ENCODE peak calls at places on chromosomes 12 and 14, in ten cellular contexts. One of them, this sample, is unnamed.

GRCh38 chr12:81759215-81759991 is at the start of gene PPFIA2:
- DNase-seq in amniotic stem cell: no peak
- DNase-seq in GM10248: peak
- DNase-seq in iris pigment epithelial cell: peak
- DNase-seq in esophagus squamous epithelium: no peak
- DNase-seq in activated effector memory CD4-positive, alpha-beta T cell treated with anti-CD3 and anti-CD28 coated beads, Interleukin-2, amount 50 U/mL, for 16 hours: no peak
- DNase-seq in colonic mucosa: peak
- DNase-seq in activated T-cell treated with anti-CD3 and anti-CD28 coated beads for 4 hours: no peak
- DNase-seq in posterior cingulate gyrus: peak
- DNase-seq in astrocyte of the hippocampus: peak
- DNase-seq in this sample: peak

GRCh38 chr14:57865450-57866198 is at the start of gene SLC35F4:
- DNase-seq in amniotic stem cell: no peak
- DNase-seq in activated T-cell treated with anti-CD3 and anti-CD28 coated beads for 4 hours: no peak
- DNase-seq in esophagus squamous epithelium: no peak
- DNase-seq in activated effector memory CD4-positive, alpha-beta T cell treated with anti-CD3 and anti-CD28 coated beads, Interleukin-2, amount 50 U/mL, for 16 hours: no peak
- DNase-seq in iris pigment epithelial cell: peak
- DNase-seq in astrocyte of the hippocampus: peak
- DNase-seq in GM10248: peak
- DNase-seq in colonic mucosa: no peak
- DNase-seq in posterior cingulate gyrus: no peak
- DNase-seq in this sample: no peak

GRCh38 chr12:57236925-57237652 is 7.6 kb downstream of the SHMT2 start:
- DNase-seq in colonic mucosa: no peak
- DNase-seq in esophagus squamous epithelium: no peak
- DNase-seq in activated T-cell treated with anti-CD3 and anti-CD28 coated beads for 4 hours: no peak
- DNase-seq in iris pigment epithelial cell: no peak
- DNase-seq in amniotic stem cell: no peak
- DNase-seq in activated effector memory CD4-positive, alpha-beta T cell treated with anti-CD3 and anti-CD28 coated beads, Interleukin-2, amount 50 U/mL, for 16 hours: no peak
- DNase-seq in astrocyte of the hippocampus: no peak
- DNase-seq in GM10248: no peak
- DNase-seq in posterior cingulate gyrus: no peak
- DNase-seq in this sample: peak

GRCh38 chr12:52603314-52603713 is 2.1 kb upstream of the KRT72 start:
- DNase-seq in astrocyte of the hippocampus: no peak
- DNase-seq in amniotic stem cell: no peak
- DNase-seq in esophagus squamous epithelium: no peak
- DNase-seq in iris pigment epithelial cell: no peak
- DNase-seq in posterior cingulate gyrus: no peak
- DNase-seq in activated effector memory CD4-positive, alpha-beta T cell treated with anti-CD3 and anti-CD28 coated beads, Interleukin-2, amount 50 U/mL, for 16 hours: no peak
- DNase-seq in colonic mucosa: no peak
- DNase-seq in activated T-cell treated with anti-CD3 and anti-CD28 coated beads for 4 hours: peak
- DNase-seq in GM10248: no peak
- DNase-seq in this sample: no peak

GRCh38 chr12:130576286-130576933 is 139.7 kb downstream of the RIMBP2 start:
- DNase-seq in posterior cingulate gyrus: no peak
- DNase-seq in astrocyte of the hippocampus: no peak
- DNase-seq in colonic mucosa: no peak
- DNase-seq in iris pigment epithelial cell: no peak
- DNase-seq in activated T-cell treated with anti-CD3 and anti-CD28 coated beads for 4 hours: no peak
- DNase-seq in activated effector memory CD4-positive, alpha-beta T cell treated with anti-CD3 and anti-CD28 coated beads, Interleukin-2, amount 50 U/mL, for 16 hours: no peak
- DNase-seq in amniotic stem cell: no peak
- DNase-seq in GM10248: no peak
- DNase-seq in esophagus squamous epithelium: no peak
- DNase-seq in this sample: no peak

GRCh38 chr12:66896797-66897196 is 217.9 kb upstream of the GRIP1 start:
- DNase-seq in GM10248: no peak
- DNase-seq in colonic mucosa: no peak
- DNase-seq in activated effector memory CD4-positive, alpha-beta T cell treated with anti-CD3 and anti-CD28 coated beads, Interleukin-2, amount 50 U/mL, for 16 hours: no peak
- DNase-seq in amniotic stem cell: no peak
- DNase-seq in astrocyte of the hippocampus: no peak
- DNase-seq in iris pigment epithelial cell: no peak
- DNase-seq in esophagus squamous epithelium: no peak
- DNase-seq in activated T-cell treated with anti-CD3 and anti-CD28 coated beads for 4 hours: no peak
- DNase-seq in posterior cingulate gyrus: no peak
- DNase-seq in this sample: no peak

GRCh38 chr14:103427485-103428443 is 42.5 kb downstream of the MARK3 start:
- DNase-seq in activated T-cell treated with anti-CD3 and anti-CD28 coated beads for 4 hours: peak
- DNase-seq in GM10248: no peak
- DNase-seq in esophagus squamous epithelium: no peak
- DNase-seq in astrocyte of the hippocampus: peak
- DNase-seq in colonic mucosa: no peak
- DNase-seq in amniotic stem cell: no peak
- DNase-seq in iris pigment epithelial cell: peak
- DNase-seq in activated effector memory CD4-positive, alpha-beta T cell treated with anti-CD3 and anti-CD28 coated beads, Interleukin-2, amount 50 U/mL, for 16 hours: no peak
- DNase-seq in posterior cingulate gyrus: no peak
- DNase-seq in this sample: no peak

GRCh38 chr12:75783093-75783877 is 248.3 kb downstream of the PHLDA1 start:
- DNase-seq in activated effector memory CD4-positive, alpha-beta T cell treated with anti-CD3 and anti-CD28 coated beads, Interleukin-2, amount 50 U/mL, for 16 hours: no peak
- DNase-seq in iris pigment epithelial cell: no peak
- DNase-seq in activated T-cell treated with anti-CD3 and anti-CD28 coated beads for 4 hours: no peak
- DNase-seq in colonic mucosa: no peak
- DNase-seq in amniotic stem cell: no peak
- DNase-seq in esophagus squamous epithelium: no peak
- DNase-seq in GM10248: no peak
- DNase-seq in posterior cingulate gyrus: no peak
- DNase-seq in astrocyte of the hippocampus: no peak
- DNase-seq in this sample: no peak

GRCh38 chr12:63238892-63239291 is 87.9 kb upstream of the AVPR1A start:
- DNase-seq in colonic mucosa: no peak
- DNase-seq in amniotic stem cell: no peak
- DNase-seq in activated effector memory CD4-positive, alpha-beta T cell treated with anti-CD3 and anti-CD28 coated beads, Interleukin-2, amount 50 U/mL, for 16 hours: no peak
- DNase-seq in iris pigment epithelial cell: no peak
- DNase-seq in esophagus squamous epithelium: no peak
- DNase-seq in activated T-cell treated with anti-CD3 and anti-CD28 coated beads for 4 hours: no peak
- DNase-seq in posterior cingulate gyrus: no peak
- DNase-seq in astrocyte of the hippocampus: no peak
- DNase-seq in GM10248: no peak
- DNase-seq in this sample: no peak

GRCh38 chr12:4116251-4117111 is 157.1 kb upstream of the CCND2 start:
- DNase-seq in activated T-cell treated with anti-CD3 and anti-CD28 coated beads for 4 hours: no peak
- DNase-seq in esophagus squamous epithelium: no peak
- DNase-seq in posterior cingulate gyrus: no peak
- DNase-seq in amniotic stem cell: peak
- DNase-seq in astrocyte of the hippocampus: peak
- DNase-seq in GM10248: no peak
- DNase-seq in iris pigment epithelial cell: peak
- DNase-seq in activated effector memory CD4-positive, alpha-beta T cell treated with anti-CD3 and anti-CD28 coated beads, Interleukin-2, amount 50 U/mL, for 16 hours: no peak
- DNase-seq in colonic mucosa: peak
- DNase-seq in this sample: no peak

GRCh38 chr12:82651489-82651888 is 35.2 kb upstream of the TMTC2 start:
- DNase-seq in activated T-cell treated with anti-CD3 and anti-CD28 coated beads for 4 hours: no peak
- DNase-seq in astrocyte of the hippocampus: no peak
- DNase-seq in GM10248: no peak
- DNase-seq in activated effector memory CD4-positive, alpha-beta T cell treated with anti-CD3 and anti-CD28 coated beads, Interleukin-2, amount 50 U/mL, for 16 hours: no peak
- DNase-seq in iris pigment epithelial cell: no peak
- DNase-seq in esophagus squamous epithelium: no peak
- DNase-seq in amniotic stem cell: no peak
- DNase-seq in colonic mucosa: no peak
- DNase-seq in posterior cingulate gyrus: no peak
- DNase-seq in this sample: no peak

GRCh38 chr12:2402180-2402579 is 349.4 kb downstream of the CACNA1C start:
- DNase-seq in amniotic stem cell: no peak
- DNase-seq in posterior cingulate gyrus: no peak
- DNase-seq in activated T-cell treated with anti-CD3 and anti-CD28 coated beads for 4 hours: no peak
- DNase-seq in GM10248: no peak
- DNase-seq in iris pigment epithelial cell: peak
- DNase-seq in activated effector memory CD4-positive, alpha-beta T cell treated with anti-CD3 and anti-CD28 coated beads, Interleukin-2, amount 50 U/mL, for 16 hours: peak
- DNase-seq in astrocyte of the hippocampus: no peak
- DNase-seq in colonic mucosa: no peak
- DNase-seq in esophagus squamous epithelium: no peak
- DNase-seq in this sample: no peak

GRCh38 chr12:117045998-117046374 is 53.2 kb downstream of the TESC start:
- DNase-seq in esophagus squamous epithelium: no peak
- DNase-seq in iris pigment epithelial cell: no peak
- DNase-seq in colonic mucosa: no peak
- DNase-seq in astrocyte of the hippocampus: no peak
- DNase-seq in activated effector memory CD4-positive, alpha-beta T cell treated with anti-CD3 and anti-CD28 coated beads, Interleukin-2, amount 50 U/mL, for 16 hours: no peak
- DNase-seq in amniotic stem cell: no peak
- DNase-seq in activated T-cell treated with anti-CD3 and anti-CD28 coated beads for 4 hours: no peak
- DNase-seq in posterior cingulate gyrus: no peak
- DNase-seq in GM10248: no peak
- DNase-seq in this sample: no peak

GRCh38 chr12:6375269-6376078 is at the start of gene SCNN1A:
- DNase-seq in astrocyte of the hippocampus: peak
- DNase-seq in amniotic stem cell: no peak
- DNase-seq in activated T-cell treated with anti-CD3 and anti-CD28 coated beads for 4 hours: no peak
- DNase-seq in iris pigment epithelial cell: no peak
- DNase-seq in esophagus squamous epithelium: no peak
- DNase-seq in colonic mucosa: peak
- DNase-seq in posterior cingulate gyrus: no peak
- DNase-seq in GM10248: no peak
- DNase-seq in activated effector memory CD4-positive, alpha-beta T cell treated with anti-CD3 and anti-CD28 coated beads, Interleukin-2, amount 50 U/mL, for 16 hours: peak
- DNase-seq in this sample: no peak

GRCh38 chr14:100836053-100836805 is 10.3 kb downstream of the MEG3 start:
- DNase-seq in iris pigment epithelial cell: no peak
- DNase-seq in activated effector memory CD4-positive, alpha-beta T cell treated with anti-CD3 and anti-CD28 coated beads, Interleukin-2, amount 50 U/mL, for 16 hours: no peak
- DNase-seq in GM10248: no peak
- DNase-seq in astrocyte of the hippocampus: no peak
- DNase-seq in esophagus squamous epithelium: no peak
- DNase-seq in posterior cingulate gyrus: no peak
- DNase-seq in amniotic stem cell: no peak
- DNase-seq in colonic mucosa: no peak
- DNase-seq in activated T-cell treated with anti-CD3 and anti-CD28 coated beads for 4 hours: no peak
- DNase-seq in this sample: peak

GRCh38 chr14:93716410-93717221 is 71.7 kb downstream of the PRIMA1 start:
- DNase-seq in iris pigment epithelial cell: no peak
- DNase-seq in activated T-cell treated with anti-CD3 and anti-CD28 coated beads for 4 hours: no peak
- DNase-seq in astrocyte of the hippocampus: no peak
- DNase-seq in amniotic stem cell: no peak
- DNase-seq in GM10248: no peak
- DNase-seq in activated effector memory CD4-positive, alpha-beta T cell treated with anti-CD3 and anti-CD28 coated beads, Interleukin-2, amount 50 U/mL, for 16 hours: no peak
- DNase-seq in colonic mucosa: peak
- DNase-seq in esophagus squamous epithelium: no peak
- DNase-seq in posterior cingulate gyrus: no peak
- DNase-seq in this sample: peak